ENCODE peak calls at places on chromosomes 6 and 20, in six cellular contexts. K is stimulated activated CD4-positive, alpha-beta T cell treated with anti-CD3 and anti-CD28 coated beads, TNF-alpha, amount 100 ng/mL, for 4 hours; B is aorta; A is HL-60; H is cerebellar nuclear complex; X is NCI-H1092 treated with DMSO at 0.1 percent for 48 hours. O is an unnamed sample.

GRCh38 chr6:121876721-121877120 is 441.3 kb downstream of the GJA1 start:
- DNase-seq in K (no peak), B (no peak), A (no peak), H (no peak), X (no peak), O (no peak)

GRCh38 chr6:89197141-89197540 is 20.0 kb downstream of the GABRR1 start:
- DNase-seq in K (no peak), B (no peak), A (no peak), H (no peak), X (no peak), O (no peak)

GRCh38 chr6:159098636-159099106 is 53.9 kb upstream of the TAGAP start:
- DNase-seq in K (no peak), B (no peak), A (peak), H (no peak), X (no peak), O (no peak)

GRCh38 chr6:92587521-92587920 is 831.8 kb downstream of the EPHA7 start:
- DNase-seq in K (no peak), B (no peak), A (no peak), H (no peak), X (no peak), O (no peak)

GRCh38 chr6:21402368-21402767 is 191.2 kb upstream of the SOX4 start:
- DNase-seq in K (no peak), B (no peak), A (peak), H (no peak), X (no peak), O (no peak)

GRCh38 chr6:78523622-78524021 is 343.7 kb upstream of the IRAK1BP1 start:
- DNase-seq in K (no peak), B (no peak), A (no peak), H (no peak), X (no peak), O (no peak)

GRCh38 chr20:62506791-62507190 is 31.0 kb upstream of the GATA5 start:
- DNase-seq in K (no peak), B (no peak), A (no peak), H (no peak), X (no peak), O (no peak)

GRCh38 chr6:143187173-143187908 is 126.7 kb downstream of the AIG1 start:
- DNase-seq in K (no peak), B (no peak), A (no peak), H (no peak), X (no peak), O (no peak)

GRCh38 chr6:41639556-41640371 is 1.5 kb downstream of the MDFI start:
- DNase-seq in K (no peak), B (peak), A (no peak), H (no peak), X (no peak), O (no peak)

GRCh38 chr20:49699200-49699992 is 14.3 kb downstream of the B4GALT5 start:
- DNase-seq in K (no peak), B (no peak), A (peak), H (no peak), X (no peak), O (no peak)

GRCh38 chr6:2518029-2518428 is 232.7 kb downstream of the MYLK4 start:
- DNase-seq in K (no peak), B (no peak), A (no peak), H (no peak), X (no peak), O (no peak)

GRCh38 chr6:50804283-50804682 is 14.4 kb upstream of the TFAP2B start:
- DNase-seq in K (no peak), B (no peak), A (no peak), H (no peak), X (no peak), O (no peak)

GRCh38 chr20:10902174-10902573 is 228.4 kb upstream of the JAG1 start:
- DNase-seq in K (no peak), B (no peak), A (no peak), H (no peak), X (no peak), O (no peak)

GRCh38 chr20:50557549-50558134 is 47.5 kb downstream of the PTPN1 start:
- DNase-seq in K (no peak), B (no peak), A (no peak), H (no peak), X (no peak), O (no peak)

GRCh38 chr6:157120523-157121232 is 202.6 kb downstream of the TMEM242 start:
- DNase-seq in K (no peak), B (no peak), A (no peak), H (no peak), X (no peak), O (no peak)

GRCh38 chr6:44527191-44527960 is 139.9 kb downstream of the CDC5L start:
- DNase-seq in K (no peak), B (no peak), A (peak), H (no peak), X (no peak), O (no peak)

GRCh38 chr6:24960991-24961475 is 25.3 kb upstream of the RIPOR2 start:
- DNase-seq in K (no peak), B (no peak), A (no peak), H (no peak), X (peak), O (no peak)

GRCh38 chr6:26304213-26305096 is 60.5 kb upstream of the BTN3A2 start:
- DNase-seq in K (no peak), B (no peak), A (no peak), H (no peak), X (no peak), O (no peak)

GRCh38 chr6:75296811-75297779 is 12.5 kb upstream of the TMEM30A start:
- DNase-seq in K (no peak), B (no peak), A (no peak), H (peak), X (peak), O (peak)

GRCh38 chr6:72760130-72760793 is 138.4 kb downstream of the KCNQ5 start:
- DNase-seq in K (no peak), B (no peak), A (no peak), H (no peak), X (no peak), O (no peak)

GRCh38 chr6:49550413-49551125 is at the start of gene C6orf141:
- DNase-seq in K (no peak), B (no peak), A (no peak), H (no peak), X (peak), O (no peak)

GRCh38 chr6:37039958-37040357 is 34.5 kb downstream of the FGD2 start:
- DNase-seq in K (no peak), B (no peak), A (peak), H (no peak), X (no peak), O (no peak)